ENCODE peak calls at places on chromosomes 5 and 9, in seven cellular contexts. S is fibroblast of gingiva, T is neural crest cell, Y is lower lobe of right lung, X is activated T-helper 1 cell treated with Interleukin-2 at 50 U/mL for 16 hours, V is dorsolateral prefrontal cortex, U is M059J. I is an unnamed sample.

GRCh38 chr9:137053944-137054931 is at the start of gene ENTPD2:
- DNase-seq in S (no peak), T (no peak), Y (peak), X (peak), V (no peak), U (no peak), I (peak)

GRCh38 chr9:11064853-11065252 is 452.1 kb upstream of the PTPRD start:
- DNase-seq in V (no peak), X (no peak), T (no peak), Y (no peak), U (peak), S (no peak), I (no peak)

GRCh38 chr5:113090336-113091106 is 113.9 kb downstream of the DCP2 start:
- DNase-seq in U (peak), X (no peak), Y (no peak), S (peak), V (no peak), T (no peak), I (no peak)

GRCh38 chr5:147971472-147971871 is 65.1 kb upstream of the C5orf46 start:
- DNase-seq in U (no peak), T (no peak), V (no peak), S (no peak), Y (no peak), X (no peak), I (no peak)

GRCh38 chr5:178483620-178484019 is 106.6 kb downstream of the COL23A1 start:
- DNase-seq in S (no peak), U (no peak), Y (peak), T (no peak), V (no peak), X (peak), I (no peak)

GRCh38 chr5:142006363-142007236 is 6.2 kb downstream of the GNPDA1 start:
- DNase-seq in X (no peak), Y (no peak), T (no peak), S (no peak), U (no peak), V (no peak), I (no peak)

GRCh38 chr5:7629559-7629958 is 221.4 kb downstream of the CFAP90 start:
- DNase-seq in U (no peak), V (no peak), Y (no peak), T (no peak), X (no peak), S (no peak), I (no peak)

GRCh38 chr9:20407013-20407412 is 215.3 kb downstream of the MLLT3 start:
- DNase-seq in V (no peak), X (no peak), Y (no peak), U (no peak), S (no peak), T (no peak), I (no peak)

GRCh38 chr5:93585054-93585751 is 2.2 kb downstream of the NR2F1 start:
- DNase-seq in U (peak), V (no peak), S (peak), T (no peak), X (no peak), Y (no peak), I (peak)

GRCh38 chr5:112525217-112525616 is 106.1 kb upstream of the EPB41L4A start:
- DNase-seq in T (no peak), S (no peak), U (no peak), X (no peak), V (no peak), Y (no peak), I (no peak)

GRCh38 chr9:93660647-93661046 is 84.3 kb downstream of the PHF2 start:
- DNase-seq in X (no peak), T (no peak), U (no peak), S (no peak), V (no peak), Y (no peak), I (no peak)

I was measured in HuH-7.